ENCODE peak calls at places on chromosomes 6 and 20, in ten cellular contexts. N, H, S, W, I, E, P, K, F and X are unnamed samples.

GRCh38 chr6:32627831-32628230 is 9.4 kb upstream of the HLA-DQA1 start:
- DNase-seq in P (no peak), E (peak; percentile 43), F (no peak), K (no peak), H (no peak), S (no peak), I (peak; percentile 48), W (peak; percentile 63), N (peak; percentile 6), X (no peak)

GRCh38 chr6:25889877-25890853 is 16.1 kb upstream of the SLC17A3 start:
- DNase-seq in P (no peak), F (no peak), S (no peak), K (no peak), I (peak; percentile 26), N (peak; percentile 40), E (peak; percentile 17), H (peak; percentile 57), W (no peak), X (peak; percentile 31)

GRCh38 chr6:4575724-4576123 is 200.5 kb upstream of the CDYL start:
- DNase-seq in F (no peak), E (peak; percentile 24), K (no peak), N (no peak), W (no peak), H (no peak), S (no peak), I (no peak), P (no peak), X (no peak)

GRCh38 chr6:144749263-144749662 is 464.1 kb downstream of the UTRN start:
- DNase-seq in F (no peak), P (no peak), S (no peak), W (no peak), I (no peak), H (no peak), E (no peak), K (no peak), N (no peak), X (no peak)

GRCh38 chr6:29845405-29846006 is 17.9 kb downstream of the HLA-G start:
- DNase-seq in N (peak; percentile 95), E (no peak), S (no peak), P (no peak), W (no peak), I (no peak), F (no peak), H (peak; percentile 48), K (no peak), X (peak; percentile 71)

GRCh38 chr6:79544939-79545450 is 7.8 kb upstream of the LCA5 start:
- DNase-seq in F (peak; percentile 54), K (peak; percentile 49), N (peak; percentile 100), E (peak; percentile 99), S (no peak), H (peak; percentile 65), I (peak; percentile 77), W (peak; percentile 88), P (peak; percentile 94), X (peak; percentile 97)

GRCh38 chr20:5024982-5025381 is 23.7 kb upstream of the SLC23A2 start:
- DNase-seq in N (no peak), E (no peak), I (no peak), W (no peak), F (no peak), S (peak; percentile 23), H (no peak), P (no peak), K (no peak), X (no peak)

GRCh38 chr6:74749211-74750142 is 456.4 kb downstream of the COL12A1 start:
- DNase-seq in I (no peak), W (no peak), E (no peak), H (no peak), P (no peak), K (no peak), F (no peak), N (peak; percentile 78), S (no peak), X (no peak)

GRCh38 chr6:156735751-156736150 is 41.4 kb upstream of the ARID1B start:
- DNase-seq in S (no peak), P (no peak), H (no peak), F (no peak), E (peak; percentile 20), I (no peak), N (no peak), W (no peak), K (no peak), X (no peak)

GRCh38 chr6:34234667-34235604 is 1.7 kb upstream of the HMGA1 start:
- DNase-seq in E (no peak), K (peak; percentile 85), P (no peak), N (no peak), W (peak; percentile 64), S (peak; percentile 87), I (no peak), F (no peak), H (peak; percentile 58), X (no peak)

GRCh38 chr6:32622545-32623401 is 14.4 kb upstream of the HLA-DQA1 start:
- DNase-seq in E (peak; percentile 28), P (no peak), K (no peak), W (no peak), N (peak; percentile 83), S (peak; percentile 81), I (no peak), F (no peak), H (peak; percentile 22), X (no peak)

GRCh38 chr6:29531668-29532067 is 27.9 kb downstream of the UBD start:
- DNase-seq in E (no peak), S (no peak), I (no peak), H (no peak), K (no peak), W (no peak), F (no peak), P (no peak), N (peak; percentile 42), X (no peak)

GRCh38 chr20:4677846-4678245 is 43.9 kb upstream of the PRND start:
- DNase-seq in H (no peak), E (no peak), N (no peak), K (no peak), W (no peak), P (no peak), S (no peak), F (no peak), I (no peak), X (no peak)

GRCh38 chr6:36848658-36849441 is 9.6 kb upstream of the CPNE5 start:
- DNase-seq in H (peak; percentile 84), W (no peak), S (no peak), K (peak; percentile 82), N (peak; percentile 27), E (no peak), P (no peak), F (no peak), I (peak; percentile 67), X (no peak)

GRCh38 chr6:113019176-113019575 is 672.0 kb downstream of the RFPL4B start:
- DNase-seq in K (no peak), W (no peak), N (no peak), H (no peak), F (no peak), E (no peak), P (no peak), S (no peak), I (no peak), X (no peak)

GRCh38 chr20:50146732-50147662 is 6.5 kb downstream of the PEDS1 start:
- DNase-seq in F (no peak), E (peak; percentile 43), S (peak; percentile 92), P (no peak), H (peak; percentile 66), W (no peak), K (peak; percentile 84), N (peak; percentile 89), I (no peak), X (peak; percentile 35)

GRCh38 chr20:23148721-23149570 is 62.8 kb upstream of the CD93 start:
- DNase-seq in E (no peak), K (no peak), S (no peak), W (peak; percentile 49), P (no peak), I (peak; percentile 2), H (no peak), F (no peak), N (no peak), X (no peak)
- TF ChIP-seq CTCF in E (no peak), K (no peak), S (no peak), W (no peak), P (no peak), I (no peak), H (no peak), F (no peak), N (no peak), X (no peak)

DNA sequence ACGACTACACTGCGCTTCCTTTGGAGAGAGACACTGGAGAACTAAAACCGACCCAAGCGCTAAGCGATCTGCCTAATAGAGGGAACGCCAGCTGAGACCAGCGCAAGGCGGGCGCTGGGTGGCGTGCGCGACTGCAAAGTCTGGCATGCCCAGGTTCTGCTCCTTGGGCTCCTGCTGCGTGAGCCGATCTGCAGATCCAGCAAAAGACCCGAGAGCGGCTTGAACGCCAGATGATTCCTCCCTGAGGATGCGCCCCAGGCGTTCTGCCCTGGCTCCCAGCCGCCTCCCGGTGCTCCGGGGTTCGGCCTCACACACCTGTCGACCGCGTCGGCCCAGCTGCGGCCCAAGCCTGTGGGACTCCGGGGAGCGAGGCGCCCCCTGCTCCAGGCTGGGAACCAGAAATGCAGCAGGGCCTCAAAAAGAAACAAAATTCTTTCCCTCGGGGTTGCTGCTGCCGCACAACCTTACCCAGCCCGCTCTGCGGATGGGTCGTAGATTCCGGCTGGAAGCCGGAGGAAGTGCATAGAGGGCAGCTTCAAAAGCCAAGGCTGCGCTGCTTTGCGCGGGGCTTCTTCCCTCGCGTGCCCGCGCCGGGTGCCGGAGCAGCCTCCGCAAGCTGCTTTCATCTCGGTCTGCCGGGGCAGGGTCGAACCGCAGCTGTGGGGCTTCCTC is 17.9 kb upstream of the PRDM13 start:
- DNase-seq in W (peak; percentile 78), N (peak; percentile 73), S (peak; percentile 89), H (peak; percentile 65), K (peak; percentile 91), I (peak; percentile 26), P (peak; percentile 23), E (peak; percentile 59), F (no peak), X (peak; percentile 25)
- H3K27me3 ChIP-seq in W (peaks cover 23% of the 10 kb centered on the region), N (peaks cover 32% of the 10 kb centered on the region), S (peaks cover 45% of the 10 kb centered on the region), H (peaks cover 52% of the 10 kb centered on the region), K (peaks cover 62% of the 10 kb centered on the region), I (peaks cover 83% of the 10 kb centered on the region), P (peaks cover 57% of the 10 kb centered on the region), E (peaks cover 72% of the 10 kb centered on the region), F (peaks cover 21% of the 10 kb centered on the region), X (peaks cover 45% of the 10 kb centered on the region)

DNA sequence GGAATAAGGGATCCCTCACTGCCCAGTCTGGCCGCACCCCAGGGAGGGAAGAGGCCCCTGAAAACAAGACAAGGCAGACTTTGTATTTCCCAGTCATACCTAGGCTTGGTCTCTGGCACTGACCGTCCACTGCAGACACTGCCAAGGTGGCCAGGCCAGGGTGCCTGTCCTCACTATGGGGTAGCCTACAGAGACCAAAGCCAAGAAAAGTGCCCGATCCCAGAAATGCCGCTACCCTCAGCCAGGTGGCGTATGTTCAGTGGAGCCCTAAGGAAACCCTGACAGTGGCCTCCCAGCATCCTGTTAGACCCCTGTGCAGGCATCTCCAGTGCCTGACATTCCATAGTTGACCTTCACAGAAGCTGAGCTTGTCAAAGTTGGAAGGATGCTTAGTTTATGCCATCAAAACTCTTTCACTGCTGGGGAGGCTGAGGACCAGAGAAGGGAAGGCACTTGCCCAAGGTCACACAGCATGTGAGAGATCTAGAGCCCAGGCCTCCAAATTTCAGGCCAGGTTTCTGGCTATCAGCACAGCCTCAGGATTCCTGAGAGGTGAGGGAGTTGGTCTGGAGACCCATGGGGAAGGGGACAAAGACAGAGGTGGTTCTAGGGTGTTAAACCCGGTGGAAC is 2.5 kb downstream of the SCRT2 start:
- DNase-seq in K (no peak), W (no peak), F (no peak), H (no peak), S (peak; percentile 54), I (no peak), N (no peak), P (no peak), E (no peak), X (no peak)
- TF ChIP-seq CTCF in K (no peak), W (no peak), F (no peak), H (no peak), S (no peak), I (no peak), N (peak; percentile 22), P (peak; percentile 11), E (peak; percentile 8), X (peak; percentile 19)

GRCh38 chr6:137495652-137496391 is 1.6 kb upstream of the OLIG3 start:
- DNase-seq in P (no peak), F (no peak), S (no peak), E (no peak), I (no peak), N (no peak), W (no peak), K (peak; percentile 50), H (no peak), X (no peak)
- H3K27me3 ChIP-seq in P (peaks cover 81% of the 10 kb centered on the region), F (peaks cover 40% of the 10 kb centered on the region), S (peaks cover 89% of the 10 kb centered on the region), E (peaks cover 82% of the 10 kb centered on the region), I (peaks cover 100% of the 10 kb centered on the region), N (peaks cover 65% of the 10 kb centered on the region), W (peaks cover 5% of the 10 kb centered on the region), K (peaks cover 100% of the 10 kb centered on the region), H (peaks cover 96% of the 10 kb centered on the region), X (peaks cover 77% of the 10 kb centered on the region)